ENCODE peak calls at places on chromosomes 11 and 22, in eight cellular contexts. One of them, this sample, is unnamed.

GRCh38 chr11:118415739-118416068 is 14.3 kb downstream of the ATP5MG start:
- DNase-seq in ovary: no peak
- DNase-seq in endothelial cell: no peak
- DNase-seq in OCI-LY7: no peak
- DNase-seq in uterus: no peak
- DNase-seq in astrocyte of the spinal cord: peak
- DNase-seq in WTC11: peak
- DNase-seq in Calu3: peak
- DNase-seq in this sample: no peak

GRCh38 chr22:16933274-16933923 is 74.6 kb downstream of the GAB4 start:
- DNase-seq in ovary: no peak
- DNase-seq in endothelial cell: no peak
- DNase-seq in OCI-LY7: no peak
- DNase-seq in uterus: no peak
- DNase-seq in astrocyte of the spinal cord: no peak
- DNase-seq in WTC11: no peak
- DNase-seq in Calu3: no peak
- DNase-seq in this sample: no peak

GRCh38 chr22:19664951-19665783 is 49.1 kb upstream of the SEPTIN5 start:
- DNase-seq in ovary: no peak
- DNase-seq in endothelial cell: no peak
- DNase-seq in OCI-LY7: no peak
- DNase-seq in uterus: no peak
- DNase-seq in astrocyte of the spinal cord: no peak
- DNase-seq in WTC11: no peak
- DNase-seq in Calu3: no peak
- DNase-seq in this sample: no peak

GRCh38 chr11:2675540-2675939 is 24.3 kb downstream of the KCNQ1OT1 start:
- DNase-seq in ovary: no peak
- DNase-seq in endothelial cell: no peak
- DNase-seq in OCI-LY7: no peak
- DNase-seq in uterus: no peak
- DNase-seq in astrocyte of the spinal cord: no peak
- DNase-seq in WTC11: no peak
- DNase-seq in Calu3: no peak
- DNase-seq in this sample: no peak

GRCh38 chr11:66113132-66113856 is 43.2 kb downstream of the PACS1 start:
- DNase-seq in ovary: no peak
- DNase-seq in endothelial cell: no peak
- DNase-seq in OCI-LY7: no peak
- DNase-seq in uterus: no peak
- DNase-seq in astrocyte of the spinal cord: peak
- DNase-seq in WTC11: no peak
- DNase-seq in Calu3: no peak
- DNase-seq in this sample: no peak

GRCh38 chr11:72589802-72590761 is 84.1 kb downstream of the PDE2A start:
- DNase-seq in ovary: peak
- DNase-seq in endothelial cell: peak
- DNase-seq in OCI-LY7: peak
- DNase-seq in uterus: no peak
- DNase-seq in astrocyte of the spinal cord: peak
- DNase-seq in WTC11: peak
- DNase-seq in Calu3: peak
- DNase-seq in this sample: peak

GRCh38 chr11:3605279-3605662 is 36.5 kb downstream of the ART5 start:
- DNase-seq in ovary: no peak
- DNase-seq in endothelial cell: no peak
- DNase-seq in OCI-LY7: no peak
- DNase-seq in uterus: no peak
- DNase-seq in astrocyte of the spinal cord: no peak
- DNase-seq in WTC11: no peak
- DNase-seq in Calu3: no peak
- DNase-seq in this sample: no peak

GRCh38 chr22:23763579-23764331 is 965 bp downstream of the C22orf15 start:
- DNase-seq in ovary: no peak
- DNase-seq in endothelial cell: peak
- DNase-seq in OCI-LY7: peak
- DNase-seq in uterus: no peak
- DNase-seq in astrocyte of the spinal cord: no peak
- DNase-seq in WTC11: peak
- DNase-seq in Calu3: no peak
- DNase-seq in this sample: no peak

GRCh38 chr11:76598426-76598839 is 72.1 kb downstream of the LRRC32 start:
- DNase-seq in ovary: no peak
- DNase-seq in endothelial cell: peak
- DNase-seq in OCI-LY7: peak
- DNase-seq in uterus: peak
- DNase-seq in astrocyte of the spinal cord: peak
- DNase-seq in WTC11: peak
- DNase-seq in Calu3: no peak
- DNase-seq in this sample: no peak

GRCh38 chr11:75773595-75774353 is 5.2 kb downstream of the DGAT2 start:
- DNase-seq in ovary: no peak
- DNase-seq in endothelial cell: no peak
- DNase-seq in OCI-LY7: peak
- DNase-seq in uterus: no peak
- DNase-seq in astrocyte of the spinal cord: no peak
- DNase-seq in WTC11: no peak
- DNase-seq in Calu3: no peak
- DNase-seq in this sample: no peak

GRCh38 chr11:61473370-61474025 is 35.1 kb upstream of the LRRC10B start:
- DNase-seq in ovary: no peak
- DNase-seq in endothelial cell: no peak
- DNase-seq in OCI-LY7: no peak
- DNase-seq in uterus: no peak
- DNase-seq in astrocyte of the spinal cord: no peak
- DNase-seq in WTC11: no peak
- DNase-seq in Calu3: no peak
- DNase-seq in this sample: no peak

GRCh38 chr22:39526736-39527171 is 5.8 kb downstream of the RPS19BP1 start:
- DNase-seq in ovary: no peak
- DNase-seq in endothelial cell: no peak
- DNase-seq in OCI-LY7: peak
- DNase-seq in uterus: no peak
- DNase-seq in astrocyte of the spinal cord: no peak
- DNase-seq in WTC11: no peak
- DNase-seq in Calu3: no peak
- DNase-seq in this sample: no peak

GRCh38 chr11:13140028-13140870 is 131.1 kb downstream of the RASSF10 start:
- DNase-seq in ovary: no peak
- DNase-seq in endothelial cell: no peak
- DNase-seq in OCI-LY7: no peak
- DNase-seq in uterus: no peak
- DNase-seq in astrocyte of the spinal cord: peak
- DNase-seq in WTC11: no peak
- DNase-seq in Calu3: peak
- DNase-seq in this sample: no peak

GRCh38 chr22:23858484-23858815 is 775 bp downstream of the SLC2A11 start:
- DNase-seq in ovary: no peak
- DNase-seq in endothelial cell: no peak
- DNase-seq in OCI-LY7: no peak
- DNase-seq in uterus: no peak
- DNase-seq in astrocyte of the spinal cord: no peak
- DNase-seq in WTC11: no peak
- DNase-seq in Calu3: no peak
- DNase-seq in this sample: no peak

GRCh38 chr11:133082851-133083488 is 449.3 kb downstream of the OPCML start:
- DNase-seq in ovary: peak
- DNase-seq in endothelial cell: peak
- DNase-seq in OCI-LY7: no peak
- DNase-seq in uterus: peak
- DNase-seq in astrocyte of the spinal cord: peak
- DNase-seq in WTC11: peak
- DNase-seq in Calu3: no peak
- DNase-seq in this sample: peak

GRCh38 chr22:39205344-39206021 is 39.3 kb downstream of the PDGFB start:
- DNase-seq in ovary: no peak
- DNase-seq in endothelial cell: no peak
- DNase-seq in OCI-LY7: no peak
- DNase-seq in uterus: no peak
- DNase-seq in astrocyte of the spinal cord: peak
- DNase-seq in WTC11: no peak
- DNase-seq in Calu3: peak
- DNase-seq in this sample: no peak

GRCh38 chr11:78647986-78648875 is 73.6 kb upstream of the NARS2 start:
- DNase-seq in ovary: no peak
- DNase-seq in endothelial cell: no peak
- DNase-seq in OCI-LY7: no peak
- DNase-seq in uterus: no peak
- DNase-seq in astrocyte of the spinal cord: no peak
- DNase-seq in WTC11: no peak
- DNase-seq in Calu3: no peak
- DNase-seq in this sample: no peak

GRCh38 chr22:39570226-39570625 is 327 bp upstream of the CACNA1I start:
- DNase-seq in ovary: no peak
- DNase-seq in endothelial cell: no peak
- DNase-seq in OCI-LY7: no peak
- DNase-seq in uterus: no peak
- DNase-seq in astrocyte of the spinal cord: no peak
- DNase-seq in WTC11: no peak
- DNase-seq in Calu3: no peak
- DNase-seq in this sample: no peak

DNA sequence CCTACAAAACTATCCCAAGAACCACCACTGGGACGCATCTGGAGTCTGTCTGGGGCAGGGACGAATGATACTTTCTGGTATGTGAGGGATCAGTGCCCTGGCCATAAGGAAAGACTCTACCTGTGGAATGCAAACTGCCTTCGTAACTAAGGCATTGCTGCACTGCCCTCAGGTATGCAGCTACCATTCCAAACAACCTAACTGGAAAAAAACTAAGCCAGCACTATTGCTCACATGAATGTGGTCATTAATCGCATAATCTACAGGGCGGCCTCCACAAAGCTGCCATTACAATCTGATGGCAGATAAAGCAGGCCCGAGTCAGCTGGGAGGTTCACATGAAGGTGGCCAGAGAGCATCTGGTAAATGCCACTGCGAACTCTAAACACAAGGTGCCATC is 3.9 kb downstream of the PACSIN2 start:
- DNase-seq in ovary: no peak
- DNase-seq in endothelial cell: no peak
- DNase-seq in OCI-LY7: no peak
- DNase-seq in uterus: no peak
- DNase-seq in astrocyte of the spinal cord: no peak
- DNase-seq in WTC11: no peak
- DNase-seq in Calu3: no peak
- DNase-seq in this sample: no peak
- TF ChIP-seq CTCF in ovary: no peak
- TF ChIP-seq CTCF in endothelial cell: no peak
- TF ChIP-seq CTCF in OCI-LY7: no peak
- TF ChIP-seq CTCF in uterus: no peak
- TF ChIP-seq CTCF in astrocyte of the spinal cord: no peak
- TF ChIP-seq CTCF in WTC11: no peak
- TF ChIP-seq CTCF in Calu3: no peak
- TF ChIP-seq CTCF in this sample: no peak

GRCh38 chr11:119673389-119674336 is 55.3 kb downstream of the NECTIN1 start:
- DNase-seq in ovary: no peak
- DNase-seq in endothelial cell: no peak
- DNase-seq in OCI-LY7: peak
- DNase-seq in uterus: no peak
- DNase-seq in astrocyte of the spinal cord: no peak
- DNase-seq in WTC11: no peak
- DNase-seq in Calu3: no peak
- DNase-seq in this sample: no peak
- TF ChIP-seq CTCF in ovary: no peak
- TF ChIP-seq CTCF in endothelial cell: no peak
- TF ChIP-seq CTCF in OCI-LY7: peak
- TF ChIP-seq CTCF in uterus: no peak
- TF ChIP-seq CTCF in astrocyte of the spinal cord: no peak
- TF ChIP-seq CTCF in WTC11: no peak
- TF ChIP-seq CTCF in Calu3: no peak
- TF ChIP-seq CTCF in this sample: no peak

GRCh38 chr22:35739642-35740041 is 22.0 kb downstream of the APOL5 start:
- DNase-seq in ovary: no peak
- DNase-seq in endothelial cell: no peak
- DNase-seq in OCI-LY7: no peak
- DNase-seq in uterus: no peak
- DNase-seq in astrocyte of the spinal cord: no peak
- DNase-seq in WTC11: no peak
- DNase-seq in Calu3: peak
- DNase-seq in this sample: no peak
- TF ChIP-seq CTCF in ovary: peak
- TF ChIP-seq CTCF in endothelial cell: no peak
- TF ChIP-seq CTCF in OCI-LY7: peak
- TF ChIP-seq CTCF in uterus: no peak
- TF ChIP-seq CTCF in astrocyte of the spinal cord: peak
- TF ChIP-seq CTCF in WTC11: no peak
- TF ChIP-seq CTCF in Calu3: no peak
- TF ChIP-seq CTCF in this sample: no peak

GRCh38 chr11:33321483-33321882 is 64.3 kb downstream of the HIPK3 start:
- DNase-seq in ovary: no peak
- DNase-seq in endothelial cell: no peak
- DNase-seq in OCI-LY7: peak
- DNase-seq in uterus: no peak
- DNase-seq in astrocyte of the spinal cord: no peak
- DNase-seq in WTC11: no peak
- DNase-seq in Calu3: no peak
- DNase-seq in this sample: no peak

GRCh38 chr11:33320814-33321330 is 63.7 kb downstream of the HIPK3 start:
- DNase-seq in ovary: no peak
- DNase-seq in endothelial cell: no peak
- DNase-seq in OCI-LY7: no peak
- DNase-seq in uterus: no peak
- DNase-seq in astrocyte of the spinal cord: no peak
- DNase-seq in WTC11: no peak
- DNase-seq in Calu3: no peak
- DNase-seq in this sample: no peak

GRCh38 chr11:33324211-33324985 is 67.2 kb downstream of the HIPK3 start:
- DNase-seq in ovary: no peak
- DNase-seq in endothelial cell: no peak
- DNase-seq in OCI-LY7: no peak
- DNase-seq in uterus: no peak
- DNase-seq in astrocyte of the spinal cord: no peak
- DNase-seq in WTC11: no peak
- DNase-seq in Calu3: no peak
- DNase-seq in this sample: no peak

GRCh38 chr11:33325456-33325855 is 68.3 kb downstream of the HIPK3 start:
- DNase-seq in ovary: no peak
- DNase-seq in endothelial cell: no peak
- DNase-seq in OCI-LY7: no peak
- DNase-seq in uterus: no peak
- DNase-seq in astrocyte of the spinal cord: no peak
- DNase-seq in WTC11: no peak
- DNase-seq in Calu3: no peak
- DNase-seq in this sample: no peak

GRCh38 chr11:33323421-33323820 is 66.2 kb downstream of the HIPK3 start:
- DNase-seq in ovary: no peak
- DNase-seq in endothelial cell: no peak
- DNase-seq in OCI-LY7: no peak
- DNase-seq in uterus: no peak
- DNase-seq in astrocyte of the spinal cord: no peak
- DNase-seq in WTC11: no peak
- DNase-seq in Calu3: no peak
- DNase-seq in this sample: no peak
- TF ChIP-seq CTCF in ovary: no peak
- TF ChIP-seq CTCF in endothelial cell: no peak
- TF ChIP-seq CTCF in OCI-LY7: peak
- TF ChIP-seq CTCF in uterus: no peak
- TF ChIP-seq CTCF in astrocyte of the spinal cord: no peak
- TF ChIP-seq CTCF in WTC11: no peak
- TF ChIP-seq CTCF in Calu3: no peak
- TF ChIP-seq CTCF in this sample: no peak